ENCODE peak calls at places on chromosomes 2 and 18, in six cellular contexts. D is nephron progenitor cell; W is NCI-H446 treated with DMSO at 0.1 percent for 48 hours; C is amniotic stem cell; S is effector memory CD8-positive, alpha-beta T cell; L is activated CD4-positive, alpha-beta T cell treated with anti-CD3 and anti-CD28 coated beads, Interleukin-2, amount 50 U/mL, for 1 hour. E is an unnamed sample.

GRCh38 chr2:82779981-82780380 is 1679.1 kb downstream of the SUCLG1 start:
- DNase-seq in D (no peak), W (no peak), C (no peak), S (no peak), L (no peak), E (no peak)

GRCh38 chr2:173136614-173137013 is 61.0 kb downstream of the MAP3K20 start:
- DNase-seq in D (no peak), W (no peak), C (no peak), S (no peak), L (no peak), E (no peak)

GRCh38 chr2:2919574-2920365 is 457.8 kb downstream of the EIPR1 start:
- DNase-seq in D (no peak), W (no peak), C (no peak), S (no peak), L (no peak), E (no peak)

GRCh38 chr2:169900686-169901085 is 73.4 kb downstream of the UBR3 start:
- DNase-seq in D (no peak), W (no peak), C (no peak), S (no peak), L (no peak), E (no peak)

GRCh38 chr2:166375205-166375735 is 474 bp downstream of the SCN9A start:
- DNase-seq in D (no peak), W (no peak), C (no peak), S (no peak), L (no peak), E (no peak)

GRCh38 chr2:222398446-222398885 is 25.9 kb upstream of the SGPP2 start:
- DNase-seq in D (no peak), W (no peak), C (no peak), S (no peak), L (no peak), E (no peak)

GRCh38 chr2:217756375-217757107 is 246.3 kb downstream of the TNS1 start:
- DNase-seq in D (peak), W (peak), C (peak), S (peak), L (peak), E (peak)

GRCh38 chr2:200225943-200226342 is 80.5 kb upstream of the SPATS2L start:
- DNase-seq in D (no peak), W (no peak), C (no peak), S (no peak), L (no peak), E (no peak)

GRCh38 chr18:44789704-44790103 is 109.0 kb downstream of the SETBP1 start:
- DNase-seq in D (peak), W (no peak), C (no peak), S (no peak), L (no peak), E (peak)

GRCh38 chr18:41703744-41704530 is 251.1 kb upstream of the PIK3C3 start:
- DNase-seq in D (no peak), W (no peak), C (no peak), S (no peak), L (no peak), E (no peak)

GRCh38 chr18:10045296-10045891 is 131.6 kb downstream of the VAPA start:
- DNase-seq in D (no peak), W (no peak), C (no peak), S (no peak), L (no peak), E (no peak)

GRCh38 chr2:58594762-58595161 is 353.6 kb upstream of the FANCL start:
- DNase-seq in D (no peak), W (no peak), C (no peak), S (no peak), L (no peak), E (no peak)

GRCh38 chr2:40093036-40093673 is 314.1 kb upstream of the THUMPD2 start:
- DNase-seq in D (no peak), W (peak), C (no peak), S (no peak), L (no peak), E (no peak)

GRCh38 chr2:170895023-170895759 is 33.9 kb upstream of the GORASP2 start:
- DNase-seq in D (no peak), W (no peak), C (no peak), S (no peak), L (no peak), E (no peak)

GRCh38 chr18:75679347-75679746 is 251.8 kb upstream of the SMIM21 start:
- DNase-seq in D (no peak), W (no peak), C (no peak), S (no peak), L (no peak), E (peak)

GRCh38 chr18:59556265-59556664 is 141.0 kb downstream of the CCBE1 start:
- DNase-seq in D (no peak), W (no peak), C (no peak), S (no peak), L (no peak), E (no peak)

GRCh38 chr18:4444306-4444705 is 10.8 kb downstream of the DLGAP1 start:
- DNase-seq in D (no peak), W (no peak), C (no peak), S (no peak), L (no peak), E (no peak)

GRCh38 chr18:78875268-78875997 is 104.2 kb upstream of the SALL3 start:
- DNase-seq in D (peak), W (no peak), C (no peak), S (no peak), L (peak), E (no peak)

GRCh38 chr2:101502095-101502494 is 27.2 kb upstream of the RFX8 start:
- DNase-seq in D (no peak), W (no peak), C (no peak), S (no peak), L (no peak), E (no peak)

GRCh38 chr2:186751790-186752189 is 57.9 kb downstream of the FAM171B start:
- DNase-seq in D (no peak), W (no peak), C (no peak), S (no peak), L (no peak), E (no peak)